ENCODE peak calls at places on chromosome 19, in nine cellular contexts. X is spleen; T is psoas muscle; B is CD4-positive, alpha-beta T cell; N is caudate nucleus; J is A549; U is cardiac muscle cell; D is Panc1; Q is breast epithelium. Y is an unnamed sample.

GRCh38 chr19:1251503-1252220 is 3.3 kb downstream of the MIDN start:
- DNase-seq in Q (peak; percentile 79), X (peak; percentile 96), N (no peak), T (peak; percentile 87), B (peak; percentile 68), D (no peak), J (no peak), U (no peak), Y (no peak)

GRCh38 chr19:18849838-18850400 is 18.2 kb downstream of the UPF1 start:
- DNase-seq in D (no peak), T (no peak), J (no peak), X (peak; percentile 69), N (no peak), B (no peak), U (no peak), Q (no peak), Y (no peak)

GRCh38 chr19:13544423-13544822 is 38.1 kb upstream of the CACNA1A start:
- DNase-seq in N (no peak), J (no peak), Q (no peak), T (no peak), B (no peak), U (no peak), X (no peak), D (no peak), Y (no peak)

GRCh38 chr19:19329199-19329598 is 8.6 kb downstream of the MAU2 start:
- DNase-seq in D (no peak), X (no peak), T (no peak), U (no peak), N (no peak), B (no peak), Q (no peak), J (no peak), Y (no peak)

GRCh38 chr19:49687566-49688316 is 1.7 kb upstream of the ADM5 start:
- DNase-seq in T (no peak), N (no peak), J (no peak), X (no peak), D (no peak), Q (no peak), U (no peak), B (no peak), Y (no peak)

GRCh38 chr19:12364391-12365093 is 941 bp downstream of the ZNF442 start:
- DNase-seq in U (peak; percentile 27), Q (no peak), X (peak; percentile 73), N (no peak), D (no peak), J (no peak), B (no peak), T (peak; percentile 54), Y (no peak)

GRCh38 chr19:29318581-29318980 is 105.6 kb upstream of the UQCRFS1 start:
- DNase-seq in D (no peak), U (no peak), Q (no peak), N (no peak), J (no peak), T (no peak), X (no peak), B (no peak), Y (no peak)

GRCh38 chr19:51548213-51548651 is 16.8 kb upstream of the SIGLEC6 start:
- DNase-seq in J (no peak), Q (no peak), B (no peak), T (no peak), D (no peak), N (no peak), U (no peak), X (no peak), Y (no peak)

GRCh38 chr19:53808710-53809125 is 15.4 kb downstream of the NLRP12 start:
- DNase-seq in T (no peak), B (no peak), D (peak; percentile 33), N (no peak), Q (no peak), J (peak; percentile 52), U (peak; percentile 55), X (no peak), Y (no peak)

GRCh38 chr19:35718345-35719041 is 690 bp downstream of the KMT2B start:
- DNase-seq in Q (no peak), D (no peak), U (peak; percentile 41), N (peak; percentile 23), X (peak; percentile 93), T (peak; percentile 70), B (peak; percentile 33), J (peak; percentile 50), Y (peak; percentile 80)

GRCh38 chr19:48896191-48896720 is 2.3 kb downstream of the TULP2 start:
- DNase-seq in N (peak; percentile 75), T (peak; percentile 82), X (peak; percentile 88), B (no peak), D (no peak), U (peak; percentile 79), J (no peak), Q (no peak), Y (no peak)

GRCh38 chr19:1063909-1064660 is 2.9 kb upstream of the ARHGAP45 start:
- DNase-seq in Q (no peak), B (no peak), D (no peak), N (no peak), U (no peak), T (no peak), X (peak; percentile 83), J (no peak), Y (no peak)

DNA sequence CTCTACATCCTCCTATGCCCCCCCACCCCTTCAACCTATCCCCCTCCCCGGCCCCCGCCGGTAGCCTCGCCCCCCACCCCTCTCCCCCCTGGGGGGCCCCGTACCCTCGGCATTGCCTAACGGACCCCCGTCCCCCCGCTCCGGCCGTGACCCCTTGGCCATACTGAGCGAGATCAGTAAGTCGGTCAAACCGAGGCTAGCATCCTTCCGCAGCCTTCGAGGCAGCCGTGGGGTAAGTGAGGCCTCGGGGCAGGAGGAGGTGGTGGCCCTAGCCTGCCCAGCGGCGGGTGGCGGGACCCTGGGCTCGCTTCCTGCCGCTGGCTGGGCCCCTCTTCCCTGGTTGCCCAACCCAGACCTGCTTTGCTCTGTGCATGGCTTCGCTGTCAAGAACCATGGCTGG is 6.5 kb downstream of the TRIP10 start:
- DNase-seq in N (no peak), X (no peak), D (no peak), J (no peak), T (no peak), Q (no peak), U (no peak), B (no peak), Y (no peak)
- H3K27ac ChIP-seq in N (no peak overlapping the region), X (no peak overlapping the region), D (peak overlapping the region; percentile 54), J (peak overlapping the region; percentile 92), T (peak overlapping the region; percentile 41), Q (peak overlapping the region; percentile 30), U (no peak overlapping the region), B (no peak overlapping the region), Y (no peak overlapping the region)

DNA sequence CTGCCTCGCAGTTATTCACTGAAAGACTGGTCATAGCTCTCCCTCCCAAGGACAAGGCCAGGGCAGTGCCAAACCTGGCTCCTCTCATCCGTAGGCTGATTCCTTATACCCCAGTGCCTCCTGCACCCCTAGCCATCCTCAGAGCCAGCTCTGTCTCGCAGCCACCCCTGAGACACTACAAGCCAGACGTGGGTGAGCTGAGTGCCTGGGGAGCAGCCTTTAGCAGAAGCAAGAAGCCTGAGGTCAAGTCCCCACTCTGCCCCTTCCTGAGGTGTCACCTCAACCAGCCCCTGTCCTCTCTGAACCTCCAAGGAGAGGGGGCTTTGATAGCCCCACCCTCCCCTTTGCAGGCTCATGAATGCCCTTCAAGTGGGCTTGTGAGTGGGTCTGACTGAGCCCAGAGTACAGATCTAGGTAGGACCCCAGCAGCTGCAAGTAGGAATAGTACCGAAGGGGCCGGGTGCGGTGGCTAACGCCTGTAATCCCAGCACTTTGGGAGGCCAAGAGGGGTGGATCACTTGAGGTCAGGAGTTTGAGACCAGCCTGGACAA is 14.8 kb upstream of the AKAP8L start:
- DNase-seq in B (no peak), Q (no peak), T (peak; percentile 33), D (no peak), J (no peak), N (no peak), X (peak; percentile 78), U (no peak), Y (no peak)
- H3K27ac ChIP-seq in B (no peak overlapping the region), Q (peak overlapping the region; percentile 62), T (peak overlapping the region; percentile 96), D (peak overlapping the region; percentile 62), J (no peak overlapping the region), N (peak overlapping the region; percentile 76), X (peak overlapping the region; percentile 90), U (peak overlapping the region; percentile 81), Y (peak overlapping the region; percentile 95)

GRCh38 chr19:17111766-17112165 is 36.2 kb downstream of the MYO9B start:
- DNase-seq in B (no peak), Q (no peak), U (no peak), X (no peak), J (no peak), T (no peak), D (no peak), N (no peak), Y (no peak)

GRCh38 chr19:17109962-17110598 is 34.5 kb downstream of the MYO9B start:
- DNase-seq in Q (no peak), T (peak; percentile 76), B (no peak), U (no peak), N (no peak), J (no peak), X (peak; percentile 95), D (no peak), Y (no peak)

GRCh38 chr19:17112271-17112670 is 36.7 kb downstream of the MYO9B start:
- DNase-seq in U (no peak), X (no peak), J (no peak), B (no peak), D (no peak), N (no peak), Q (no peak), T (no peak), Y (no peak)

GRCh38 chr19:17109300-17109699 is 33.7 kb downstream of the MYO9B start:
- DNase-seq in D (no peak), J (no peak), Q (no peak), U (no peak), N (no peak), B (no peak), X (no peak), T (no peak), Y (no peak)

DNA sequence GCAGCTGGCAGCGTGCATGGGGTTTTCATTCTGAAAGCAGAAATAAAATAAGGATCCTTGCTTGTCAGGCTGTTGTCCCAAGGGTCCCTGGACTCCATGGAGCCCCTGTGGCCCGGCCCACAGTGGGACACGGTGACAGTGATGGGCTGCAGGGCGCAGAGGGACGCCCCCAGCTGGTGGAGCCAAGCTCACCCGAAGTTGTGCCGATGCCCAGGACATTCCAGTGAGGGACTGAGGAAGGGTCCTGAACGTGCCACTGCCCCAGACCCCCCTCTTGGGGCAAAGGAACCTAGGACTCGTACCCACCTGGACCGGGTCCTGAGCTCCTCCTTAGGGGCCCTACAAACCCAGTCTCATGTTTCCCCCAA is 35.0 kb downstream of the MYO9B start:
- DNase-seq in U (no peak), T (no peak), N (no peak), J (no peak), D (no peak), B (no peak), X (no peak), Q (no peak), Y (no peak)
- H3K27ac ChIP-seq in U (no peak overlapping the region), T (peak overlapping the region; percentile 9), N (peak overlapping the region; percentile 63), J (no peak overlapping the region), D (no peak overlapping the region), B (peak overlapping the region; percentile 21), X (peak overlapping the region; percentile 90), Q (peak overlapping the region; percentile 8), Y (peak overlapping the region; percentile 1)

DNA sequence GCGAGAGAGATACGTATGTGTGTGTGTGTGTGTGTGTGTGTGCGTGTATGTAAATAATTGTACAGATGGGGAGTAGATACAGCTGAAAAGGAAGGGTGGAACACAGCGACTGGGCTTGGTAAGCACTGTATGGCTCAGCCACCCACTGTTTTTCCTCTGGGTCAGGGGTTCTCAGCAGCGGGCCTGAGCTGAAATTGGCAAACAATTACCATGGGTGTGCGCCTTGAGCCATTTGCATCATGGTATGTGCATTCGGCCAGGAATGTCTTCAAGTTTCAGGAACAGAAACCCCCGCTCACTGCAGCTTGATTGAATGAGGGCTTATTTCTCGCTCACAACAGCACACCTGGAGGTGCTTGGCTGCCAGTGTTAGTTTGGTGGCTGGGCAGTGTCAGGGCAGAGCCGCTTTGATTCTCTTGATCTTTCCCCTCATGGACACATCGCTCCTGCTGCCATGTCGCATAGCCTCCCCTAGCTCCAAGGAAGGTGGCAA is 126.7 kb downstream of the SIPA1L3 start:
- DNase-seq in U (no peak), T (no peak), Q (no peak), N (no peak), J (no peak), D (no peak), B (no peak), X (peak; percentile 76), Y (no peak)
- H3K27ac ChIP-seq in U (no peak overlapping the region), T (no peak overlapping the region), Q (peak overlapping the region; percentile 50), N (no peak overlapping the region), J (no peak overlapping the region), D (no peak overlapping the region), B (no peak overlapping the region), X (peak overlapping the region; percentile 43), Y (no peak overlapping the region)

Y was measured in coronary artery.